ENCODE peak calls at places on chromosomes 1 and 21, in four cellular contexts. D is K562, M is GM12878, U is WTC11. K is an unnamed sample.
A peak's percentile ranks its signal among the peaks of the same experiment; 100 is the strongest.

GRCh38 chr1:193358419-193358818 is 172.0 kb upstream of the B3GALT2 start:
- DNase-seq in U (peak; percentile 18), D (no peak), M (no peak), K (no peak)

GRCh38 chr1:33710989-33711388 is 152.9 kb upstream of the HMGB4 start:
- DNase-seq in U (no peak), D (no peak), M (no peak), K (no peak)

GRCh38 chr1:35390600-35391494 is 122.3 kb downstream of the ZMYM4 start:
- DNase-seq in M (no peak), U (peak; percentile 56), D (peak; percentile 16), K (no peak)

GRCh38 chr1:7703321-7704213 is 67.5 kb upstream of the VAMP3 start:
- DNase-seq in D (peak; percentile 42), U (peak; percentile 78), M (no peak), K (no peak)

GRCh38 chr21:35491920-35492678 is 443.0 kb upstream of the RUNX1 start:
- DNase-seq in D (no peak), M (no peak), U (no peak), K (no peak)

GRCh38 chr1:176801553-176802020 is 338.6 kb downstream of the PAPPA2 start:
- DNase-seq in U (no peak), D (no peak), M (no peak), K (no peak)

GRCh38 chr1:3327936-3328590 is 126.4 kb upstream of the ARHGEF16 start:
- DNase-seq in M (no peak), U (no peak), D (no peak), K (peak; percentile 44)

GRCh38 chr1:33319949-33320618 is 814 bp downstream of the A3GALT2 start:
- DNase-seq in U (no peak), M (no peak), D (no peak), K (no peak)

GRCh38 chr1:45621501-45621836 is 2.4 kb downstream of the CCDC17 start:
- DNase-seq in D (peak; percentile 20), M (no peak), U (no peak), K (no peak)

GRCh38 chr1:234288946-234289345 is 84.3 kb upstream of the COA6 start:
- DNase-seq in U (no peak), M (no peak), D (no peak), K (no peak)

GRCh38 chr1:11400155-11400554 is 78.8 kb upstream of the DISP3 start:
- DNase-seq in U (no peak), M (no peak), D (no peak), K (no peak)

GRCh38 chr1:29279406-29279805 is 43.1 kb downstream of the PTPRU start:
- DNase-seq in U (no peak), D (no peak), M (no peak), K (no peak)

GRCh38 chr1:29282135-29282923 is 46.0 kb downstream of the PTPRU start:
- DNase-seq in D (no peak), U (no peak), M (no peak), K (no peak)

GRCh38 chr1:29281531-29281930 is 45.2 kb downstream of the PTPRU start:
- DNase-seq in M (no peak), D (no peak), U (no peak), K (no peak)

GRCh38 chr1:29280780-29281131 is 44.4 kb downstream of the PTPRU start:
- DNase-seq in U (no peak), D (no peak), M (no peak), K (no peak)

DNA sequence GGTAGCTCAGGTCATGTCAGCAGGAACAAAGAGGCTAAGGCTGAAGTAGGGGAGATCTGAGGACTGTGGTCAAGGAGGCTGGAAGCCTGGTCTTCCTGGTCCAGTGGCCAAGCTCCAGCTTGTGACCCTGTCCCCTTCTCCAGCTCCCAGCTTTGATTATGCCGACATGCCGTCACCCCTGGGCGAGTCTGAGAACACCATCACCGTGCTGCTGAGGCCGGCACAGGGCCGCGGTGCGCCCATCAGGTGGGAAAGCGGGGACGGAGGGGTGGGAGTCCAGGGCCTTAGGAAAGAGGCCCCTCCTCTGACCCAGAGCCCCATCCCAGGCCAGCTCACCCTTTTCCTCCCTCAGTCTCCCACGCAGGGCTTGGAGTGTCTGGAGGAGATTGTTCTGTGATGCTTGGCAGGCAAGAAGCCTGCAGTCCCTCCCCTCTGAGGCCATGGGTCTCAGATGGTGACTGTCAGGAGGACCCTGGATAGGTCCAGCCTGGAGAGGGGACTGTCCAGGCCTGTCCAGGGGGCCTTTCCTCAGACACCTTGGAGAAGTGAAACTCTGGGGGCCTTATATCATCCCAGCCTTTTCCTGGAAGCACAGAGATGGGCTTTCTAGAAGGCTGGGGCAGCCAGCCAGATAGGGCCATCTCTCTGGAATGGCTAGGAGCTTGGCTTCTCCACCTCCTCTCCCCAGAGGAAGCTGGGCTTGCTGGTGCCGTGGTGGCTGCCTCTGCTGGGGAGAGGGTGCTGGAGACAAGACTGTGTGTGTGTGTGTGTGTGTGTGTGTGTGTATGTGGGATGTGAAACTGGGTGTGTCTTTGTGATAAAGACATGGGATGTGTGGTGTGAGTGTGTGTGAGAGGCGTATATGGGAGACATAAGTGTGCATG is 43.8 kb downstream of the PTPRU start:
- DNase-seq in U (no peak), D (no peak), M (no peak), K (no peak)
- TF ChIP-seq ATF3 in U (no peak), D (no peak), M (no peak), K (no peak)

GRCh38 chr1:209926045-209926444 is 12.0 kb upstream of the SYT14 start:
- DNase-seq in M (no peak), D (no peak), U (no peak), K (no peak)
- TF ChIP-seq ATF3 in M (no peak), D (no peak), U (no peak), K (no peak)

GRCh38 chr1:180899262-180899661 is 13.4 kb upstream of the KIAA1614 start:
- DNase-seq in D (no peak), M (no peak), U (no peak), K (no peak)

GRCh38 chr1:180893614-180894013 is 19.1 kb upstream of the KIAA1614 start:
- DNase-seq in U (no peak), D (no peak), M (no peak), K (no peak)

GRCh38 chr1:180898441-180899219 is 14.1 kb upstream of the KIAA1614 start:
- DNase-seq in M (no peak), D (no peak), U (no peak), K (no peak)

GRCh38 chr1:180892675-180893074 is 20.0 kb upstream of the KIAA1614 start:
- DNase-seq in U (no peak), M (no peak), D (no peak), K (no peak)

GRCh38 chr1:180896161-180896560 is 16.5 kb upstream of the KIAA1614 start:
- DNase-seq in M (no peak), U (no peak), D (no peak), K (no peak)
- TF ChIP-seq ATF3 in M (no peak), U (no peak), D (no peak), K (no peak)

GRCh38 chr1:158417586-158417985 is 8.5 kb downstream of the OR10K2 start:
- DNase-seq in D (no peak), U (no peak), M (no peak), K (no peak)

GRCh38 chr1:158414651-158415345 is 11.2 kb downstream of the OR10K2 start:
- DNase-seq in D (no peak), U (no peak), M (no peak), K (no peak)
- TF ChIP-seq ATF3 in D (no peak), U (no peak), M (no peak), K (no peak)

GRCh38 chr1:207797229-207797973 is 45.5 kb downstream of the CD46 start:
- DNase-seq in D (peak; percentile 74), U (peak; percentile 81), M (peak; percentile 38), K (peak; percentile 76)
- TF ChIP-seq ATF3 in D (peak; percentile 87), U (no peak), M (no peak), K (no peak)

DNA sequence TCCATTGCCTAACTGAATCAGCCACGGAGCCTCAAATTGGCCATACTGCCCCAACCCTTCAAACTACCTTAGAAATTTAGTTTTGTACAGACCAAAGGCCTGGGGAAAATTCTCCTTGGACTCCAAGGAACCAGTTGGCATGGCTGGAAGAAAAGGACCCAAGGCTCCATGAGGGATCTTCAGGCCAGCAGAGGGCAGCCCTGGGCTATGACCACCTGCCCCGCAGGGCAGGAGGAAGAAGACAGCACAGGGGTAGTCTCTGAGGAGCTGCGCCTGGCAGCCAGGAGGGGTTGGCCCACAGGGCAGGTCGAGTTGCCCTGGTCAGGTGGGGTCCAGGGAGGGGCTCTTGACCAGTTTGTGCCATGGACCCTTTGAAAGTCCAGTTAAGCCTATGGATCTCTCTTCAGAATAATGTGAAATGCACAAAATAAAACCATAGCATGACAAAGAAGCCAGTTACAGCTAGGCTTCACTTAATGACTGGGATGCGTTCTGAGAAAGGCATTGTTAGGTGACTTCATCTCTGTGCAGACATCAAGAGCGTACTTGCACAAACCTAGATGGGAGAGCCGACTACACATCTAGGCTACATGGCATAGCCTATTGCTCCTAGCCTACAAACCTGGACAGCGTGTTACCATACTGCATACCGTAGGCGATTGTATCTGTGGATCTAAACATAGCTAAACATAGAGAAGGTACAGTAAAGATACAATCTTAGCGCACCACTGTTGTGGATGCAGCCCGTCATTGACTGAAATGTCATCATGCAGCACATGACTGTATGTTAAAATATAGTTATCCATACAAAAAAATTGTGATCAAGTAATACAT is 26.1 kb downstream of the CACNA1S start:
- DNase-seq in U (peak; percentile 76), M (no peak), D (peak; percentile 81), K (peak; percentile 36)
- TF ChIP-seq ATF3 in U (no peak), M (no peak), D (no peak), K (no peak)

GRCh38 chr1:53905509-53905908 is 11.5 kb downstream of the DIO1 start:
- DNase-seq in U (no peak), D (no peak), M (no peak), K (no peak)

GRCh38 chr1:53909946-53910345 is 16.0 kb downstream of the DIO1 start:
- DNase-seq in M (no peak), U (no peak), D (no peak), K (peak; percentile 64)

GRCh38 chr1:53911442-53911841 is 17.5 kb downstream of the DIO1 start:
- DNase-seq in U (no peak), M (no peak), D (no peak), K (no peak)

GRCh38 chr1:53902235-53902920 is 8.4 kb downstream of the DIO1 start:
- DNase-seq in U (no peak), D (no peak), M (no peak), K (peak; percentile 34)

DNA sequence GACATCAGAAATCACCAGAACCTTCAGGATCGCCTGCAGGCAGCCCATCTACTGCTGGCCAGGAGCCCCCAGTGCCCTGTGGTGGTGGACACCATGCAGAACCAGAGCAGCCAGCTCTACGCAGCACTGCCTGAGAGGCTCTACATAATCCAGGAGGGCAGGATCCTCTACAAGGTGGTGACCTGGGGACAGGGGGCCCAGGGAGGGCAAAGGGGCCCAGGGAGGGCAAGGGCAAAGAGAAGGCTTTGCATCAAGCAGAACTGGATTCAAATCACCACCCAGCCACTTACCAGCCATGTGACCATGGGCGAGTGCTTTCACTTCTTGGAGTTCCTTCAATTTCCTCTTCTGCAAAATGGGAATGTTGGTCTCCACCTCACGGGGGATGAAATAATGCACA is 12.1 kb downstream of the DIO1 start:
- DNase-seq in M (no peak), D (no peak), U (no peak), K (no peak)
- TF ChIP-seq ATF3 in M (no peak), D (no peak), U (no peak), K (no peak)

K was measured in HepG2.